ENCODE peak calls at places on chromosomes 7 and 10, in four cellular contexts. Q is Right ventricle myocardium inferior, R is AG08396, K is anterior cingulate cortex. F is an unnamed sample.

GRCh38 chr10:123183724-123184123 is 29.5 kb downstream of the BUB3 start:
- DNase-seq in Q (no peak), R (no peak), K (no peak), F (no peak)

GRCh38 chr7:73879977-73880681 is 19.2 kb downstream of the TMEM270 start:
- DNase-seq in Q (no peak), R (peak; percentile 75), K (no peak), F (peak; percentile 86)

GRCh38 chr7:123070702-123071286 is 75.3 kb upstream of the TAS2R16 start:
- DNase-seq in Q (no peak), R (no peak), K (no peak), F (no peak)

GRCh38 chr10:56934515-56934914 is 573.5 kb upstream of the ZWINT start:
- DNase-seq in Q (no peak), R (no peak), K (no peak), F (peak; percentile 32)

GRCh38 chr7:41921453-41921912 is 218.6 kb upstream of the INHBA start:
- DNase-seq in Q (no peak), R (peak; percentile 24), K (no peak), F (no peak)

GRCh38 chr7:13262929-13263530 is 575.6 kb downstream of the ARL4A start:
- DNase-seq in Q (no peak), R (peak; percentile 9), K (no peak), F (no peak)

GRCh38 chr10:116974442-116975005 is 30.5 kb downstream of the SHTN1 start:
- DNase-seq in Q (no peak), R (peak; percentile 29), K (no peak), F (no peak)

GRCh38 chr7:112550468-112551060 is 69.8 kb downstream of the LSMEM1 start:
- DNase-seq in Q (no peak), R (peak; percentile 58), K (no peak), F (no peak)

GRCh38 chr10:108899686-108900085 is 1023.6 kb downstream of the XPNPEP1 start:
- DNase-seq in Q (no peak), R (no peak), K (no peak), F (no peak)

GRCh38 chr10:28810062-28810870 is 132.9 kb downstream of the BAMBI start:
- DNase-seq in Q (no peak), R (peak; percentile 39), K (no peak), F (no peak)

GRCh38 chr10:13658864-13659685 is 72.3 kb downstream of the PRPF18 start:
- DNase-seq in Q (peak; percentile 83), R (peak; percentile 23), K (peak; percentile 53), F (no peak)

GRCh38 chr7:92717982-92718716 is 118.2 kb downstream of the CDK6 start:
- DNase-seq in Q (peak; percentile 68), R (peak; percentile 44), K (peak; percentile 57), F (peak; percentile 71)

GRCh38 chr7:91286432-91286831 is 22.2 kb downstream of the FZD1 start:
- DNase-seq in Q (no peak), R (no peak), K (no peak), F (no peak)

GRCh38 chr10:90175161-90175681 is 473.8 kb downstream of the KIF20B start:
- DNase-seq in Q (peak; percentile 66), R (no peak), K (no peak), F (no peak)

GRCh38 chr10:33334839-33335549 is 527 bp upstream of the NRP1 start:
- DNase-seq in Q (peak; percentile 87), R (peak; percentile 85), K (peak; percentile 82), F (peak; percentile 96)

GRCh38 chr7:84490661-84491060 is 296.1 kb upstream of the SEMA3A start:
- DNase-seq in Q (no peak), R (no peak), K (no peak), F (no peak)

GRCh38 chr7:23449941-23450340 is 20.4 kb downstream of the IGF2BP3 start:
- DNase-seq in Q (no peak), R (no peak), K (no peak), F (no peak)

F was measured in kidney.